ENCODE peak calls at places on chromosome 21, in five cellular contexts. Z is MM.1S, W is breast epithelium, H is stomach, K is heart left ventricle. J is an unnamed sample. For H3K4me1, the result is how much of the 10 kb centered on the place peaks cover.

GRCh38 chr21:44994581-44995171 is 54.8 kb downstream of the SLX9 start:
- DNase-seq in H (no peak), K (no peak), Z (no peak), W (peak), J (no peak)

GRCh38 chr21:43274022-43274945 is 105.5 kb downstream of the CRYAA start:
- DNase-seq in W (no peak), K (no peak), H (no peak), Z (no peak), J (peak)

GRCh38 chr21:24110846-24111245 is 1496.4 kb downstream of the MRPL39 start:
- DNase-seq in W (no peak), K (no peak), Z (no peak), H (no peak), J (no peak)

GRCh38 chr21:17612023-17612564 is 607 bp downstream of the BTG3 start:
- DNase-seq in Z (peak), W (peak), K (peak), H (peak), J (peak)

GRCh38 chr21:45011911-45012660 is 62.3 kb upstream of the ADARB1 start:
- DNase-seq in H (no peak), Z (no peak), W (peak), K (no peak), J (no peak)

GRCh38 chr21:44347911-44348451 is 5.4 kb upstream of the TRPM2 start:
- DNase-seq in H (no peak), K (no peak), Z (no peak), W (peak), J (no peak)

GRCh38 chr21:45800339-45801080 is 157.0 kb downstream of the PCBP3 start:
- DNase-seq in K (no peak), Z (no peak), W (no peak), H (no peak), J (no peak)

GRCh38 chr21:45137612-45137937 is 63.2 kb downstream of the ADARB1 start:
- DNase-seq in K (no peak), H (no peak), W (no peak), Z (no peak), J (no peak)

GRCh38 chr21:27693376-27693775 is 726.5 kb upstream of the ADAMTS5 start:
- DNase-seq in Z (no peak), K (no peak), H (no peak), W (no peak), J (no peak)

GRCh38 chr21:46667191-46667734 is 31.8 kb downstream of the PRMT2 start:
- DNase-seq in K (no peak), H (no peak), Z (no peak), W (no peak), J (no peak)

GRCh38 chr21:38057626-38058025 is 141.4 kb upstream of the KCNJ6 start:
- DNase-seq in W (no peak), Z (no peak), K (no peak), H (no peak), J (no peak)

GRCh38 chr21:22965455-22966125 is 1967.4 kb downstream of the NCAM2 start:
- DNase-seq in K (no peak), W (no peak), Z (no peak), H (no peak), J (no peak)

GRCh38 chr21:28419110-28419509 is 573.6 kb downstream of the LTN1 start:
- DNase-seq in Z (no peak), H (no peak), W (no peak), K (no peak), J (no peak)

GRCh38 chr21:45447821-45448220 is 42.9 kb downstream of the COL18A1 start:
- DNase-seq in W (peak), H (no peak), K (no peak), Z (no peak), J (peak)

GRCh38 chr21:39504230-39504629 is 52.5 kb downstream of the SH3BGR start:
- DNase-seq in W (no peak), K (no peak), H (no peak), Z (no peak), J (no peak)

GRCh38 chr21:46191257-46191685 is 7.0 kb upstream of the SPATC1L start:
- DNase-seq in K (no peak), W (peak), Z (no peak), H (peak), J (no peak)

GRCh38 chr21:39030127-39030884 is 152.9 kb downstream of the PSMG1 start:
- DNase-seq in W (no peak), K (no peak), H (no peak), Z (no peak), J (no peak)

GRCh38 chr21:46022551-46023107 is 41.1 kb downstream of the COL6A1 start:
- DNase-seq in H (no peak), Z (peak), K (no peak), W (no peak), J (no peak)

GRCh38 chr21:15058718-15059316 is 6.0 kb downstream of the NRIP1 start:
- DNase-seq in W (no peak), Z (peak), K (no peak), H (no peak), J (no peak)

GRCh38 chr21:26124421-26124833 is 46.1 kb downstream of the APP start:
- DNase-seq in W (no peak), K (no peak), H (no peak), Z (no peak), J (no peak)

GRCh38 chr21:43287974-43288755 is 119.4 kb downstream of the CRYAA start:
- DNase-seq in K (no peak), W (no peak), H (peak), Z (no peak), J (peak)

GRCh38 chr21:45079351-45079750 is 5.0 kb downstream of the ADARB1 start:
- DNase-seq in K (no peak), W (no peak), H (no peak), Z (no peak), J (no peak)

GRCh38 chr21:25375675-25376074 is 231.6 kb downstream of the MRPL39 start:
- DNase-seq in W (no peak), H (no peak), K (no peak), Z (no peak), J (no peak)

GRCh38 chr21:44666401-44667320 is at the start of gene KRTAP12-2:
- DNase-seq in H (no peak), K (peak), Z (no peak), W (no peak), J (no peak)

GRCh38 chr21:45322960-45323461 is 35.3 kb upstream of the POFUT2 start:
- DNase-seq in W (no peak), K (no peak), Z (no peak), H (no peak), J (peak)

GRCh38 chr21:45869121-45870007 is 112.2 kb upstream of the COL6A1 start:
- DNase-seq in W (no peak), Z (no peak), K (no peak), H (peak), J (no peak)

GRCh38 chr21:32206631-32207030 is 72.2 kb downstream of the MIS18A start:
- DNase-seq in K (no peak), H (no peak), W (no peak), Z (no peak), J (no peak)

GRCh38 chr21:45852886-45853400 is 128.6 kb upstream of the COL6A1 start:
- DNase-seq in K (no peak), W (no peak), H (peak), Z (no peak), J (no peak)

GRCh38 chr21:32233722-32234301 is 45.0 kb downstream of the MIS18A start:
- DNase-seq in Z (no peak), K (no peak), H (no peak), W (no peak), J (no peak)

GRCh38 chr21:38012700-38013099 is 96.4 kb upstream of the KCNJ6 start:
- DNase-seq in K (no peak), Z (peak), H (no peak), W (no peak), J (no peak)

GRCh38 chr21:45410865-45411809 is 6.2 kb downstream of the COL18A1 start:
- DNase-seq in W (no peak), H (no peak), K (peak), Z (no peak), J (peak)

GRCh38 chr21:46183910-46184624 is at the start of gene SPATC1L:
- DNase-seq in W (peak), K (peak), H (peak), Z (peak), J (no peak)

GRCh38 chr21:17613242-17613676 is 558 bp upstream of the BTG3 start:
- DNase-seq in H (peak), Z (no peak), W (peak), K (peak), J (no peak)

GRCh38 chr21:16424331-16424749 is 694.6 kb downstream of the USP25 start:
- DNase-seq in Z (no peak), W (no peak), K (no peak), H (no peak), J (no peak)

GRCh38 chr21:16420086-16420724 is 690.4 kb downstream of the USP25 start:
- DNase-seq in Z (no peak), K (peak), H (peak), W (peak), J (peak)

GRCh38 chr21:16423921-16424320 is 694.1 kb downstream of the USP25 start:
- DNase-seq in W (no peak), H (no peak), K (no peak), Z (no peak), J (no peak)

GRCh38 chr21:16425297-16425696 is 695.5 kb downstream of the USP25 start:
- DNase-seq in K (no peak), W (no peak), Z (no peak), H (no peak), J (no peak)

DNA sequence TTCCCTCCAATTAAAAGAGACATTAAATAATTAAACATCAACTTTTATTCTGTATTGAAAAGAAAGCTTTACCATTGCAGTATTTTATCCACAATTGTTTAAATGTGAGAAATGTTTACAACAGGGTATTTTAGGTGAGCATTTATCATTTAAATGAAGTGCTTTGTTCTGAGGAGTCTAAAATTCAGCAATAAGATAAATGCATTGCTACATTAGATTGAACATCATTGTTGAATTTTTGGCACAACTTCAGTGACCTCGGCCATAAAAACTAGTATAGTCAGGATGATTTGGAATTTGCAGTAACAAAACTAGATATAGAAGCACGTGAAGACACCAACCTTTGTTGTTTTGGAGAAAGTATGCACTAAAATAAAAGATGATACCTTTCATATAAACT is 692.9 kb downstream of the USP25 start:
- DNase-seq in W (no peak), Z (no peak), H (no peak), K (no peak), J (no peak)
- H3K4me1 ChIP-seq in W (under half), Z (under half), H (half or more), K (under half), J (under half)

GRCh38 chr21:37009740-37010341 is 3.3 kb downstream of the RIPPLY3 start:
- DNase-seq in Z (peak), K (peak), W (peak), H (peak), J (peak)
- TF ChIP-seq CTCF in Z (peak), K (peak), W (peak), H (peak), J (peak)

GRCh38 chr21:34935868-34936267 is 113.2 kb downstream of the RUNX1 start:
- DNase-seq in H (no peak), Z (no peak), K (no peak), W (no peak), J (no peak)

GRCh38 chr21:34935452-34935851 is 113.7 kb downstream of the RUNX1 start:
- DNase-seq in Z (no peak), K (no peak), H (no peak), W (no peak), J (no peak)

GRCh38 chr21:34934350-34934749 is 114.8 kb downstream of the RUNX1 start:
- DNase-seq in W (no peak), H (no peak), K (no peak), Z (no peak), J (no peak)

GRCh38 chr21:34932233-34932632 is 116.9 kb downstream of the RUNX1 start:
- DNase-seq in H (no peak), W (no peak), K (no peak), Z (no peak), J (no peak)

DNA sequence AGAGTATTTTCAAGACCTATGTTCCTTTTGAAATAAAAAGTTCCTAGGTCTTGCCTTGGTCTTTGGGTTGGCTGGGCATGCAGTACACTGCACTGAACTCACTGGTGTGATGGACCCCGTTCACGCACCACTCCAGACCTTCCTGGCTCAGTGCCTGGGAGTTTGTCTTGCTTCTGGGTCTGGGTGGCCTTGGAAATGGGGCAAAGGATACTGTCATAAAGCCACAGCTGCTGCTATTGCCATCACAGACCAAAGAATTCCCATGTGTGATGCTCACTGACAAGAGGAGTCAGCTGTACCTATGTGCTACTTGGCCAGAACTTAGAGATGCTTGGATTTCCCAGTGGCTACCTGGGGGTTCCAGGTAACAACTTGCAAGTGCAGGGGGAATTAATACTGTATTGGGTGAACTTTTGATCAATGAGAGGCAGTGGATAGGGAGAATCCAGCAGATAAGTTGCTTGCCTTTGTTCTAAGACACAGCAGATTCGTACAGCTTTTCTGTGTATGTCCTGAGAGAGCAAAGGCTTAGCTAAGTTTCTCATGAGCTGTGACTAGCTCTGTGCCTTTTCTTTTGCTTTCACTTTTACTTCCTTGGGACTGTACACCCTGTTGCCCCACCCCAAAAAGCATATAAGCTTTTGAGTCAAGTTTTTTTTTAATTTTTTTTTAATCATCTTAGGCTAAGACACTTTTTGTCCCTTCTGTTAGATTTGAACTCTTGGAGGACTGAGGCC is 115.3 kb downstream of the RUNX1 start:
- DNase-seq in H (no peak), Z (peak), K (no peak), W (no peak), J (no peak)
- H3K4me3 ChIP-seq in H (no peak), Z (peak), K (no peak), W (no peak), J (no peak)

DNA sequence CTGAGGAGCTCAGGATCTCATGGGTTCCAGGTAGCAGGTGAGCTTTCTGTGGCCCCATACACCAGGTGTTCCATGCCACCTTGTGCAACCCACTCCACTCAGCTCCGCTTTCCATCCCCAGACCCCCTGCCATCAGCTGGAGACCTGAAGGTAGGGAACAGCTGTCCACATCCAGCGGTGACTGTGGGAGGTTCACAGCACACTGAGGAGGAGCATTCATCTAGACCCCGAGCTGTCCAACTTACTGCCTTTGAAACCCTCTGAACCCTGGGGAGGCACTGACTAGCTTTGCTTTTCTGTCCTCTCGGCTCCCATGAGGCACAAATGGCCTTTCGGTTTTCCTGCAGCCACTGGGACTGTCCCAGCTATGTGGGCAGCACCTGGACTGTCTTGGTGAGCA is 27.9 kb upstream of the ABCG1 start:
- DNase-seq in H (no peak), Z (no peak), W (peak), K (no peak), J (no peak)
- H3K4me1 ChIP-seq in H (under half), Z (under half), W (under half), K (under half), J (under half)

GRCh38 chr21:29818520-29818919 is 121.3 kb downstream of the GRIK1 start:
- DNase-seq in K (no peak), W (no peak), H (no peak), Z (no peak), J (no peak)

GRCh38 chr21:29817450-29817849 is 122.3 kb downstream of the GRIK1 start:
- DNase-seq in H (no peak), W (no peak), K (no peak), Z (no peak), J (peak)

GRCh38 chr21:29822064-29822463 is 117.7 kb downstream of the GRIK1 start:
- DNase-seq in H (no peak), Z (no peak), W (no peak), K (no peak), J (no peak)

GRCh38 chr21:29819675-29820337 is 120.0 kb downstream of the GRIK1 start:
- DNase-seq in K (no peak), W (no peak), Z (no peak), H (no peak), J (no peak)

DNA sequence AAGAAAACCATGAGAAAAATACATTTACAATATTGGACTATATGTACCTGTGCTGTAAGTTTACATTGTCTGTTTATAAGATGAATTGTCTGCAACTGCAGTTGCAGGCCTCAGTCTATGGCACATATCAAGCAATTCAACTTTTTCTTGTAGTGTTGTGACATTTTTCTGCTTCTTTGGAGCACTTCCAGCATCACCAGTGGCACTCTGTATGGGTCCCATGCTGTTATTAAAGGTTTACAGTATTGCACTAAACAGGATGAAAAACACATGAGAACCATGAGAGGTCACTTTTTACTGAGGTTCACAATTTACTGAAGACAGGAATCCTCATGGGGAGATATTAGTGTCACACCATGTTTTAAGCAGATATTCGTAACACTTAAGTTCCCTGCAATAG is 118.6 kb downstream of the GRIK1 start:
- DNase-seq in W (no peak), Z (no peak), K (no peak), H (no peak), J (no peak)
- TF ChIP-seq CTCF in W (no peak), Z (no peak), K (no peak), H (no peak), J (no peak)

DNA sequence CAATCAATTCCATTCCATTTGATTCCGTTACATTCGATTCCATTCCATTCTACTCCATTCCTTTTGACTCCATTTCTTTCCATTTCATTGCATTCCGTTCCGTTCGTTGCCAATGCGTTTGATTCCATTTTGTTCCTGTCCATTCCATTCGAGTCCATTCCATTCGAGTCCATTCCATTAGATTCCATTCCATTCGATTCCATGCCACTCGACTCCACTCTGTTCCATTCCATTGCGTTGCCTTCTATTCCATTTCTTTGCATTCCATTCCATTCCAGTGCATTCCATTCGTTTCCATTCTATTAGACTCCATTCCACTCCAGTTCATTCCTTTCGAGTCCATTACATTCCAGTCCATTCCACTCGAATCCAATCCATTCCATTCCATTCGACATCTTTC is 2587.5 kb upstream of the TPTE start:
- DNase-seq in K (no peak), W (no peak), H (no peak), Z (no peak), J (no peak)
- H3K4me3 ChIP-seq in K (no peak), W (no peak), H (no peak), Z (no peak), J (no peak)